ENCODE peak calls at places on chromosome 5, in nine cellular contexts. G, Q, M, B, A, S, C, D and H are unnamed samples.

GRCh38 chr5:103402861-103403260 is 144.3 kb downstream of the MACIR start:
- DNase-seq in C (no peak), S (no peak), M (no peak), D (no peak), Q (no peak), B (no peak), A (no peak), G (no peak), H (no peak)

GRCh38 chr5:37886207-37886905 is 46.5 kb upstream of the GDNF start:
- DNase-seq in S (no peak), D (no peak), C (no peak), G (no peak), B (no peak), Q (no peak), A (no peak), M (no peak), H (peak; percentile 38)

GRCh38 chr5:134175874-134176522 is 752 bp downstream of the SKP1 start:
- DNase-seq in Q (peak; percentile 22), B (no peak), S (peak; percentile 59), A (no peak), D (peak; percentile 50), C (no peak), G (no peak), M (no peak), H (no peak)

GRCh38 chr5:179422840-179423523 is 77.7 kb upstream of the ADAMTS2 start:
- DNase-seq in C (no peak), B (no peak), S (no peak), M (no peak), Q (no peak), A (no peak), D (no peak), G (no peak), H (no peak)

GRCh38 chr5:51494821-51495220 is 111.6 kb downstream of the ISL1 start:
- DNase-seq in Q (no peak), A (no peak), D (no peak), G (no peak), B (no peak), M (no peak), S (no peak), C (no peak), H (no peak)

GRCh38 chr5:55429707-55430253 is 105.0 kb downstream of the PLPP1 start:
- DNase-seq in M (no peak), C (no peak), Q (no peak), G (no peak), S (no peak), A (no peak), B (no peak), D (no peak), H (no peak)

GRCh38 chr5:20469792-20470191 is 481.8 kb upstream of the CDH18 start:
- DNase-seq in M (no peak), Q (no peak), A (no peak), B (no peak), C (no peak), G (no peak), D (no peak), S (no peak), H (no peak)

GRCh38 chr5:162248107-162248713 is 180.6 kb downstream of the GABRG2 start:
- DNase-seq in D (no peak), A (no peak), B (peak; percentile 7), Q (peak; percentile 10), S (no peak), M (no peak), G (no peak), C (no peak), H (peak; percentile 52)

GRCh38 chr5:51488803-51489642 is 105.8 kb downstream of the ISL1 start:
- DNase-seq in M (no peak), D (no peak), G (no peak), B (no peak), A (no peak), Q (no peak), S (no peak), C (no peak), H (no peak)

GRCh38 chr5:158203256-158203655 is 344.3 kb upstream of the CLINT1 start:
- DNase-seq in A (no peak), G (no peak), D (no peak), B (no peak), Q (no peak), M (no peak), C (no peak), S (no peak), H (no peak)

GRCh38 chr5:163165277-163165676 is 272.1 kb upstream of the CCNG1 start:
- DNase-seq in A (no peak), M (no peak), B (no peak), G (no peak), D (no peak), C (no peak), S (no peak), Q (no peak), H (peak; percentile 7)

GRCh38 chr5:134536876-134537275 is 11.4 kb downstream of the JADE2 start:
- DNase-seq in M (no peak), B (no peak), G (no peak), D (no peak), Q (no peak), S (no peak), A (no peak), C (no peak), H (no peak)

GRCh38 chr5:10859393-10860195 is 98.6 kb upstream of the DAP start:
- DNase-seq in M (no peak), D (no peak), B (no peak), A (no peak), G (no peak), Q (no peak), C (no peak), S (no peak), H (peak; percentile 23)

GRCh38 chr5:118968406-118968911 is 19.9 kb downstream of the DTWD2 start:
- DNase-seq in S (no peak), C (no peak), G (no peak), M (no peak), Q (no peak), A (no peak), B (no peak), D (no peak), H (no peak)

GRCh38 chr5:172110921-172111873 is 76.8 kb downstream of the STK10 start:
- DNase-seq in C (peak; percentile 86), S (no peak), M (peak; percentile 83), B (no peak), D (peak; percentile 21), G (peak; percentile 82), Q (no peak), A (peak; percentile 46), H (no peak)

GRCh38 chr5:129061849-129062248 is 32.7 kb upstream of the ISOC1 start:
- DNase-seq in C (no peak), G (no peak), D (no peak), S (no peak), B (no peak), A (no peak), M (no peak), Q (no peak), H (no peak)

GRCh38 chr5:117262607-117263131 is 688.0 kb upstream of the SEMA6A start:
- DNase-seq in A (no peak), M (no peak), Q (no peak), B (no peak), S (no peak), G (no peak), D (no peak), C (no peak), H (no peak)

GRCh38 chr5:72817076-72817476 is 615 bp downstream of the TNPO1 start:
- DNase-seq in C (no peak), G (peak; percentile 30), Q (peak; percentile 52), A (peak; percentile 47), B (peak; percentile 56), S (peak; percentile 79), D (peak; percentile 57), M (peak; percentile 70), H (peak; percentile 47)

GRCh38 chr5:136926073-136926472 is 560.7 kb upstream of the TRPC7 start:
- DNase-seq in Q (no peak), B (no peak), C (no peak), M (no peak), A (no peak), G (no peak), S (no peak), D (no peak), H (no peak)

GRCh38 chr5:90395005-90395404 is 14.6 kb downstream of the CETN3 start:
- DNase-seq in Q (no peak), G (no peak), D (no peak), B (no peak), A (no peak), S (no peak), C (no peak), M (no peak), H (no peak)
- TF ChIP-seq CTCF in Q (no peak), G (no peak), D (no peak), B (no peak), A (no peak), S (no peak), C (no peak), M (no peak), H (no peak)

GRCh38 chr5:8070138-8070537 is 201.2 kb downstream of the MTRR start:
- DNase-seq in G (no peak), B (no peak), A (no peak), M (no peak), Q (no peak), D (no peak), C (no peak), S (no peak), H (no peak)
- TF ChIP-seq CTCF in G (no peak), B (no peak), A (no peak), M (no peak), Q (no peak), D (no peak), C (no peak), S (no peak), H (no peak)

GRCh38 chr5:113680534-113680933 is 167.0 kb downstream of the YTHDC2 start:
- DNase-seq in C (no peak), G (no peak), A (no peak), D (no peak), B (no peak), S (no peak), M (no peak), Q (no peak), H (no peak)

GRCh38 chr5:113686599-113686998 is 173.1 kb downstream of the YTHDC2 start:
- DNase-seq in M (no peak), G (no peak), Q (no peak), C (no peak), B (no peak), S (no peak), A (no peak), D (no peak), H (no peak)

GRCh38 chr5:113683211-113683610 is 169.7 kb downstream of the YTHDC2 start:
- DNase-seq in S (no peak), C (no peak), D (no peak), B (no peak), Q (no peak), M (no peak), G (no peak), A (no peak), H (no peak)

GRCh38 chr5:113678924-113679575 is 165.6 kb downstream of the YTHDC2 start:
- DNase-seq in B (peak; percentile 62), M (peak; percentile 27), S (peak; percentile 75), Q (peak; percentile 43), D (peak; percentile 55), C (no peak), A (no peak), G (no peak), H (peak; percentile 46)

GRCh38 chr5:113682497-113683136 is 169.1 kb downstream of the YTHDC2 start:
- DNase-seq in A (no peak), Q (peak; percentile 3), B (no peak), G (no peak), M (no peak), D (peak; percentile 18), C (no peak), S (no peak), H (no peak)
- TF ChIP-seq CTCF in A (no peak), Q (no peak), B (peak; percentile 15), G (no peak), M (no peak), D (no peak), C (no peak), S (no peak), H (peak; percentile 10)

GRCh38 chr5:4862500-4862899 is 277.6 kb upstream of the ADAMTS16 start:
- DNase-seq in A (no peak), S (peak; percentile 60), M (peak; percentile 42), Q (peak; percentile 50), D (peak; percentile 43), B (no peak), G (no peak), C (no peak), H (no peak)
- TF ChIP-seq CTCF in A (peak; percentile 8), S (peak; percentile 46), M (peak; percentile 21), Q (peak; percentile 70), D (peak; percentile 14), B (peak; percentile 52), G (no peak), C (peak; percentile 48), H (peak; percentile 17)